ENCODE peak calls at places on chromosomes 13 and 19, in nine cellular contexts. S is colonic mucosa; P is Peyer's patch; J is uterus; I is effector memory CD4-positive, alpha-beta T cell; W is fibroblast of lung; K is aorta; X is hepatocyte; E is naive thymus-derived CD4-positive, alpha-beta T cell. B is an unnamed sample.
A peak's percentile ranks its signal among the peaks of the same experiment; 100 is the strongest.

GRCh38 chr19:22784051-22784450 is at the start of gene ZNF99:
- DNase-seq in K (peak; percentile 65), J (peak; percentile 50), W (no peak), P (no peak), E (no peak), X (no peak), I (no peak), S (no peak), B (no peak)

GRCh38 chr13:54733639-54734038 is 1705.0 kb downstream of the OLFM4 start:
- DNase-seq in P (no peak), J (no peak), K (no peak), I (no peak), W (no peak), X (peak; percentile 22), S (no peak), E (no peak), B (no peak)

GRCh38 chr13:30107536-30108136 is 199.7 kb downstream of the KATNAL1 start:
- DNase-seq in S (no peak), E (no peak), P (no peak), K (peak; percentile 63), X (no peak), I (no peak), W (no peak), J (no peak), B (no peak)

GRCh38 chr13:76874466-76874865 is 11.7 kb downstream of the KCTD12 start:
- DNase-seq in K (no peak), J (no peak), S (no peak), E (no peak), I (no peak), W (no peak), P (no peak), X (no peak), B (no peak)

GRCh38 chr13:51004918-51005460 is 95.4 kb downstream of the RNASEH2B start:
- DNase-seq in J (no peak), S (no peak), I (no peak), E (no peak), X (no peak), K (no peak), W (no peak), P (no peak), B (no peak)

GRCh38 chr13:113207890-113208423 is 512 bp downstream of the PCID2 start:
- DNase-seq in K (peak; percentile 62), X (peak; percentile 75), E (no peak), S (peak; percentile 50), W (peak; percentile 61), J (no peak), P (no peak), I (no peak), B (no peak)

GRCh38 chr13:31327157-31327556 is 127.4 kb downstream of the B3GLCT start:
- DNase-seq in X (no peak), P (no peak), K (no peak), I (no peak), S (no peak), E (no peak), W (no peak), J (no peak), B (no peak)

GRCh38 chr13:98484289-98485219 is 92.4 kb downstream of the STK24 start:
- DNase-seq in W (peak; percentile 96), S (peak; percentile 91), E (no peak), J (peak; percentile 77), K (peak; percentile 89), P (peak; percentile 84), X (peak; percentile 91), I (peak; percentile 82), B (peak; percentile 79)

GRCh38 chr19:22526661-22527272 is 104.6 kb upstream of the ZNF98 start:
- DNase-seq in E (no peak), K (no peak), W (no peak), J (peak; percentile 34), P (no peak), X (no peak), I (no peak), S (no peak), B (no peak)

GRCh38 chr19:3969435-3970312 is 1.2 kb downstream of the DAPK3 start:
- DNase-seq in K (peak; percentile 75), W (peak; percentile 91), S (no peak), P (no peak), I (no peak), X (peak; percentile 85), E (no peak), J (peak; percentile 61), B (no peak)
- H3K27ac ChIP-seq in K (peak overlapping the region; percentile 92), W (peak overlapping the region; percentile 97), S (peak overlapping the region; percentile 89), P (peak overlapping the region; percentile 96), I (peak overlapping the region; percentile 70), X (peak overlapping the region; percentile 92), E (peak overlapping the region; percentile 90), J (peak overlapping the region; percentile 94), B (peak overlapping the region; percentile 84)

GRCh38 chr19:17687141-17687856 is 855 bp downstream of the UNC13A start:
- DNase-seq in P (no peak), I (no peak), W (no peak), K (no peak), X (no peak), S (no peak), J (no peak), E (no peak), B (no peak)
- H3K4me3 ChIP-seq in P (no peak overlapping the region), I (no peak overlapping the region), W (peak overlapping the region; percentile 32), K (no peak overlapping the region), X (no peak overlapping the region), S (no peak overlapping the region), J (no peak overlapping the region), E (no peak overlapping the region), B (no peak overlapping the region)

GRCh38 chr19:53237114-53237777 is 17.4 kb downstream of the ZNF677 start:
- DNase-seq in K (no peak), J (no peak), I (no peak), S (no peak), E (no peak), P (no peak), W (no peak), X (no peak), B (no peak)
- H3K9me3 ChIP-seq in K (peaks cover 19% of the 10 kb centered on the region), J (peaks cover 4% of the 10 kb centered on the region), I (peaks cover 36% of the 10 kb centered on the region), S (peaks cover 18% of the 10 kb centered on the region), E (peaks cover 3% of the 10 kb centered on the region), P (no peaks in the 10 kb centered on the region), W (peaks cover 3% of the 10 kb centered on the region), X (peaks cover 65% of the 10 kb centered on the region), B (peaks cover 24% of the 10 kb centered on the region)

GRCh38 chr19:42441047-42441440 is 1.7 kb downstream of the CXCL17 start:
- DNase-seq in S (no peak), K (no peak), I (no peak), X (peak; percentile 59), W (no peak), E (no peak), P (no peak), J (no peak), B (no peak)

GRCh38 chr19:42442833-42443232 is at the start of gene CXCL17:
- DNase-seq in I (no peak), P (no peak), S (no peak), J (no peak), K (no peak), X (no peak), E (no peak), W (no peak), B (no peak)

GRCh38 chr19:42445948-42446347 is 3.2 kb upstream of the CXCL17 start:
- DNase-seq in E (no peak), X (no peak), W (no peak), P (no peak), J (no peak), K (no peak), S (no peak), I (no peak), B (no peak)

GRCh38 chr19:42440357-42441046 is 2.2 kb downstream of the CXCL17 start:
- DNase-seq in I (peak; percentile 45), E (peak; percentile 70), W (peak; percentile 49), X (peak; percentile 82), K (peak; percentile 87), P (peak; percentile 85), J (peak; percentile 44), S (peak; percentile 84), B (peak; percentile 74)

DNA sequence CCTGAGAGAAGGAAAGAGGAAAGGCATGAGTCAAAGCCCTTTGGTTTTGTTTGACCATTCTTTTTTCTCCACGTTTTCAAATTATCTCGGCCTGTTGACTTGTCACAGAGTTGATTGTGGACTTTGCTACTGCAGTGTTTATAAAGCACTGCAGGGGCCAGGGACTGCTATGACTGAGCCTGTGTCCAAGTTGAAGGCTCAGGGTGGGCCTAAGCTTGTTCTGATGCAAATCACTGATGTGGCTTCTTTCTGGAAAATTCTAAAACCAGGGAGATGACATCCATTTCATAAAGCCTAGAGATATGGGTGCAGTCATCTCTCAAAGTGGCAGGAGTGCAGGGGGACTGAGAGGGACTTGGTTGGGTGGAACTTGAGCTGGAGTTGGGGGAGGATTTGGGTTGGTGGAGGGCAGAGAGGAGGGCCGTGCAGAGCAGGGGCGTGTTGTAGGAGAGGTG is 1.2 kb upstream of the CXCL17 start:
- DNase-seq in I (no peak), X (peak; percentile 66), S (peak; percentile 48), W (no peak), E (no peak), J (no peak), P (no peak), K (no peak), B (no peak)
- H3K27ac ChIP-seq in I (no peak overlapping the region), X (peak overlapping the region; percentile 94), S (peak overlapping the region; percentile 47), W (no peak overlapping the region), E (no peak overlapping the region), J (no peak overlapping the region), P (peak overlapping the region; percentile 30), K (no peak overlapping the region), B (no peak overlapping the region)

GRCh38 chr13:58827904-58828303 is 1196.4 kb downstream of the PCDH17 start:
- DNase-seq in E (no peak), W (no peak), S (no peak), X (no peak), P (no peak), I (no peak), J (no peak), K (no peak), B (no peak)

DNA sequence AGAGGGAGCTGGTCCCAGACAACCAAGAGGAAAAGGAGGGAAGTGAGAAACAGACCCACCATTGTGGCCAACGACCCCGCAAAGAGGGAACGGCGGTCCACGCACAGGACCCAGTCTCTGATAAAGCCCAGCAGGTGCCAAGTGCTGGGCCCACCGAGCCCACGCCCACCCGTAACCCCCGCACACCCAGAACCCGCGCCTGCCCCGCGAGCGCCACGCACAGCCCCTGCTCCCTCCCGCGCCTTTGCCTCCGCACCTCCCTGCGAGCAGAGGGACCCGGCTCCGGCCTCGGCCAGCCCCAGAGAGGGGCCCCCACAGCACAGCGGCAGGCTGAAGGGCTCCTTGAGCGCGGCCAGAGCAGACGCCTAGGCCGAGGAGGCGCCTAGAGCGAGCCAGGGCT is 1192.2 kb downstream of the PCDH17 start:
- DNase-seq in K (no peak), E (no peak), I (no peak), J (no peak), W (no peak), P (no peak), X (no peak), S (no peak), B (no peak)
- H3K4me3 ChIP-seq in K (no peak overlapping the region), E (no peak overlapping the region), I (no peak overlapping the region), J (no peak overlapping the region), W (no peak overlapping the region), P (no peak overlapping the region), X (no peak overlapping the region), S (no peak overlapping the region), B (no peak overlapping the region)

B was measured in CD8-positive, alpha-beta memory T cell.